ENCODE peak calls at places on chromosome 11, in seven cellular contexts. R, D, U, M, F, I and P are unnamed samples.
A peak's percentile ranks its signal among the peaks of the same experiment; 100 is the strongest.

GRCh38 chr11:134450186-134450585 is 38.1 kb upstream of the B3GAT1 start:
- DNase-seq in R (no peak), D (no peak), U (no peak), M (no peak), F (no peak), I (no peak), P (no peak)

GRCh38 chr11:65429069-65429681 is 6.6 kb downstream of the NEAT1 start:
- DNase-seq in R (peak; percentile 59), D (no peak), U (no peak), M (peak; percentile 74), F (no peak), I (no peak), P (peak; percentile 90)

GRCh38 chr11:45089251-45089650 is 57.2 kb upstream of the PRDM11 start:
- DNase-seq in R (peak; percentile 88), D (no peak), U (no peak), M (no peak), F (peak; percentile 93), I (no peak), P (peak; percentile 91)

GRCh38 chr11:68212421-68213134 is 518 bp downstream of the KMT5B start:
- DNase-seq in R (peak; percentile 75), D (peak; percentile 63), U (peak; percentile 37), M (peak; percentile 82), F (peak; percentile 88), I (peak; percentile 80), P (peak; percentile 84)

GRCh38 chr11:76234704-76235232 is 28.5 kb upstream of the WNT11 start:
- DNase-seq in R (no peak), D (peak; percentile 50), U (peak; percentile 39), M (no peak), F (peak; percentile 77), I (no peak), P (peak; percentile 86)

GRCh38 chr11:128512478-128513127 is 74.8 kb downstream of the ETS1 start:
- DNase-seq in R (no peak), D (no peak), U (no peak), M (no peak), F (no peak), I (no peak), P (no peak)

GRCh38 chr11:23732026-23732425 is 764.8 kb upstream of the LUZP2 start:
- DNase-seq in R (no peak), D (no peak), U (no peak), M (peak; percentile 47), F (no peak), I (no peak), P (peak; percentile 55)

GRCh38 chr11:131668867-131669780 is 298.7 kb downstream of the NTM start:
- DNase-seq in R (peak; percentile 56), D (peak; percentile 53), U (peak; percentile 39), M (peak; percentile 81), F (no peak), I (peak; percentile 49), P (peak; percentile 54)

GRCh38 chr11:75728992-75729391 is 11.4 kb downstream of the MOGAT2 start:
- DNase-seq in R (no peak), D (no peak), U (no peak), M (no peak), F (no peak), I (no peak), P (no peak)

GRCh38 chr11:75245356-75246005 is 4.9 kb downstream of the TPBGL start:
- DNase-seq in R (no peak), D (no peak), U (no peak), M (peak; percentile 83), F (no peak), I (no peak), P (no peak)

GRCh38 chr11:80838153-80838552 is 1397.3 kb upstream of the TENM4 start:
- DNase-seq in R (no peak), D (no peak), U (no peak), M (no peak), F (no peak), I (no peak), P (no peak)

GRCh38 chr11:69644071-69644961 is 3.4 kb downstream of the CCND1 start:
- DNase-seq in R (peak; percentile 72), D (no peak), U (no peak), M (no peak), F (peak; percentile 70), I (no peak), P (peak; percentile 80)

GRCh38 chr11:64686466-64687175 is 36.4 kb downstream of the NRXN2 start:
- DNase-seq in R (no peak), D (no peak), U (no peak), M (no peak), F (no peak), I (no peak), P (no peak)

GRCh38 chr11:1503708-1504104 is 17.1 kb upstream of the MOB2 start:
- DNase-seq in R (peak; percentile 53), D (no peak), U (no peak), M (no peak), F (peak; percentile 86), I (no peak), P (no peak)

GRCh38 chr11:121514401-121514981 is 61.7 kb upstream of the SORL1-AS1 start:
- DNase-seq in R (no peak), D (no peak), U (no peak), M (no peak), F (no peak), I (no peak), P (no peak)

GRCh38 chr11:103418014-103418413 is 308.8 kb downstream of the DYNC2H1 start:
- DNase-seq in R (no peak), D (no peak), U (no peak), M (no peak), F (no peak), I (no peak), P (no peak)

GRCh38 chr11:133955091-133955846 is 1.5 kb downstream of the IGSF9B start:
- DNase-seq in R (peak; percentile 34), D (peak; percentile 50), U (no peak), M (peak; percentile 28), F (peak; percentile 75), I (no peak), P (no peak)

GRCh38 chr11:60282291-60282690 is 1.8 kb downstream of the MS4A4A start:
- DNase-seq in R (no peak), D (no peak), U (no peak), M (no peak), F (no peak), I (no peak), P (no peak)

GRCh38 chr11:74024630-74025029 is 15.7 kb upstream of the UCP3 start:
- DNase-seq in R (peak; percentile 54), D (peak; percentile 67), U (no peak), M (no peak), F (peak; percentile 81), I (no peak), P (peak; percentile 89)

GRCh38 chr11:108431997-108432396 is 35.3 kb downstream of the C11orf65 start:
- DNase-seq in R (no peak), D (no peak), U (no peak), M (no peak), F (no peak), I (no peak), P (no peak)

GRCh38 chr11:66286699-66287098 is 2.2 kb downstream of the YIF1A start:
- DNase-seq in R (no peak), D (no peak), U (no peak), M (no peak), F (no peak), I (no peak), P (no peak)

GRCh38 chr11:2473361-2474058 is 28.7 kb downstream of the KCNQ1 start:
- DNase-seq in R (no peak), D (no peak), U (no peak), M (no peak), F (no peak), I (no peak), P (no peak)